ENCODE peak calls at places on chromosomes 12 and 14, in four cellular contexts. U, D, O and P are unnamed samples.

GRCh38 chr12:95240556-95240955 is 22.9 kb downstream of the VEZT start:
- DNase-seq in U (no peak), D (no peak), O (no peak), P (no peak)

GRCh38 chr12:94998322-94998721 is 5.2 kb downstream of the NDUFA12 start:
- DNase-seq in U (no peak), D (no peak), O (no peak), P (no peak)

GRCh38 chr14:91303091-91303923 is 58.8 kb upstream of the GPR68 start:
- DNase-seq in U (no peak), D (no peak), O (peak; percentile 67), P (peak; percentile 99)

GRCh38 chr14:51139221-51139681 is 44.3 kb upstream of the TRIM9 start:
- DNase-seq in U (peak; percentile 4), D (no peak), O (no peak), P (no peak)

GRCh38 chr14:91095178-91095577 is 18.7 kb upstream of the DGLUCY start:
- DNase-seq in U (no peak), D (no peak), O (peak; percentile 80), P (no peak)

GRCh38 chr12:19110541-19110940 is 19.0 kb upstream of the PLEKHA5 start:
- DNase-seq in U (peak; percentile 42), D (no peak), O (no peak), P (no peak)

GRCh38 chr14:23017091-23017490 is 7.1 kb upstream of the C14orf93 start:
- DNase-seq in U (no peak), D (no peak), O (no peak), P (no peak)

GRCh38 chr12:52175411-52176350 is 16.1 kb downstream of the KRT80 start:
- DNase-seq in U (no peak), D (no peak), O (no peak), P (no peak)

GRCh38 chr12:44847888-44848770 is 28.0 kb downstream of the NELL2 start:
- DNase-seq in U (no peak), D (no peak), O (no peak), P (no peak)

GRCh38 chr12:29612912-29613311 is 115.4 kb upstream of the OVCH1 start:
- DNase-seq in U (no peak), D (no peak), O (no peak), P (no peak)

GRCh38 chr14:31944256-31945073 is 132.6 kb upstream of the ARHGAP5 start:
- DNase-seq in U (no peak), D (no peak), O (no peak), P (no peak)